ENCODE peak calls at places on chromosomes 5 and 9, in four cellular contexts. M, U, G and N are unnamed samples.

GRCh38 chr9:130235558-130236435 is 29.8 kb upstream of the HMCN2 start:
- DNase-seq in M (peak), U (peak), G (peak), N (peak)

GRCh38 chr9:7816021-7816420 is 16.4 kb upstream of the DMAC1 start:
- DNase-seq in M (no peak), U (no peak), G (no peak), N (no peak)

GRCh38 chr5:142438573-142438972 is 113.8 kb upstream of the SPRY4 start:
- DNase-seq in M (no peak), U (no peak), G (no peak), N (no peak)

GRCh38 chr9:98207606-98208005 is 15.2 kb upstream of the CORO2A start:
- DNase-seq in M (no peak), U (no peak), G (no peak), N (no peak)

GRCh38 chr9:72477862-72478564 is 43.4 kb upstream of the TMC1 start:
- DNase-seq in M (peak), U (peak), G (no peak), N (peak)

GRCh38 chr5:150137168-150137957 is 18.3 kb downstream of the PDGFRB start:
- DNase-seq in M (no peak), U (no peak), G (no peak), N (peak)

GRCh38 chr5:142821733-142822487 is 51.7 kb downstream of the ARHGAP26 start:
- DNase-seq in M (peak), U (no peak), G (no peak), N (no peak)

GRCh38 chr5:68432682-68433081 is 217.1 kb downstream of the PIK3R1 start:
- DNase-seq in M (no peak), U (no peak), G (peak), N (no peak)

GRCh38 chr5:52809884-52810283 is 22.2 kb downstream of the ITGA1 start:
- DNase-seq in M (no peak), U (no peak), G (no peak), N (no peak)

GRCh38 chr9:81317939-81318338 is 371.4 kb downstream of the TLE1 start:
- DNase-seq in M (no peak), U (no peak), G (no peak), N (no peak)

GRCh38 chr9:133405508-133406009 is 12.3 kb downstream of the REXO4 start:
- DNase-seq in M (no peak), U (no peak), G (no peak), N (no peak)

GRCh38 chr9:100472725-100473261 is at the start of gene TMEFF1:
- DNase-seq in M (no peak), U (no peak), G (peak), N (no peak)

GRCh38 chr9:111474385-111474784 is 9.8 kb downstream of the ECPAS start:
- DNase-seq in M (no peak), U (no peak), G (no peak), N (no peak)

GRCh38 chr9:72315510-72316287 is 49.3 kb downstream of the ZFAND5 start:
- DNase-seq in M (no peak), U (peak), G (no peak), N (no peak)

GRCh38 chr5:178483620-178484019 is 106.6 kb downstream of the COL23A1 start:
- DNase-seq in M (no peak), U (no peak), G (peak), N (no peak)